ENCODE peak calls at places on chromosome 7, in seven cellular contexts. U, X, B, V, C, W and O are unnamed samples.
A peak's percentile ranks its signal among the peaks of the same experiment; 100 is the strongest.

GRCh38 chr7:14761506-14762296 is 140.8 kb downstream of the DGKB start:
- DNase-seq in W (peak; percentile 86), V (no peak), U (peak; percentile 72), B (peak; percentile 55), C (no peak), X (peak; percentile 87), O (peak; percentile 86)

GRCh38 chr7:33157311-33157710 is 27.9 kb downstream of the BBS9 start:
- DNase-seq in X (peak; percentile 79), W (peak; percentile 19), C (no peak), U (no peak), B (peak; percentile 33), V (no peak), O (peak; percentile 56)

GRCh38 chr7:107865956-107866775 is 24.8 kb upstream of the DLD start:
- DNase-seq in C (no peak), V (no peak), X (no peak), B (no peak), W (no peak), U (no peak), O (peak; percentile 18)

GRCh38 chr7:81583882-81584533 is 185.8 kb downstream of the HGF start:
- DNase-seq in W (peak; percentile 38), V (no peak), X (peak; percentile 86), C (no peak), U (no peak), B (no peak), O (peak; percentile 59)

GRCh38 chr7:24637021-24637420 is 63.8 kb downstream of the PALS2 start:
- DNase-seq in V (no peak), W (peak; percentile 50), B (no peak), U (no peak), C (no peak), X (peak; percentile 22), O (no peak)

GRCh38 chr7:32034052-32034451 is 36.2 kb downstream of the PDE1C start:
- DNase-seq in C (no peak), X (no peak), U (no peak), W (no peak), V (no peak), B (no peak), O (no peak)

GRCh38 chr7:149310113-149310836 is 48.3 kb downstream of the ZNF783 start:
- DNase-seq in W (peak; percentile 72), C (no peak), V (no peak), U (no peak), B (peak; percentile 27), X (peak; percentile 91), O (peak; percentile 85)

GRCh38 chr7:92496876-92497275 is 19.1 kb upstream of the ERVW-1 start:
- DNase-seq in X (peak; percentile 36), V (no peak), W (peak; percentile 41), U (no peak), C (no peak), B (no peak), O (peak; percentile 36)

GRCh38 chr7:55048221-55048859 is 29.5 kb downstream of the EGFR start:
- DNase-seq in C (peak; percentile 50), X (no peak), V (no peak), U (no peak), W (no peak), B (no peak), O (no peak)

GRCh38 chr7:55020481-55020871 is 1.7 kb downstream of the EGFR start:
- DNase-seq in B (no peak), V (no peak), W (peak; percentile 72), U (peak; percentile 80), X (peak; percentile 72), C (peak; percentile 46), O (peak; percentile 59)

GRCh38 chr7:31316876-31317275 is 23.6 kb downstream of the NEUROD6 start:
- DNase-seq in C (no peak), B (no peak), U (no peak), X (no peak), V (no peak), W (no peak), O (no peak)

GRCh38 chr7:66844552-66845381 is 76.3 kb upstream of the TMEM248 start:
- DNase-seq in B (peak; percentile 96), W (peak; percentile 95), V (peak; percentile 98), X (peak; percentile 98), C (peak; percentile 99), U (peak; percentile 100), O (peak; percentile 99)

GRCh38 chr7:66840316-66840715 is 80.7 kb upstream of the TMEM248 start:
- DNase-seq in U (no peak), C (no peak), V (no peak), X (no peak), B (no peak), W (no peak), O (no peak)

GRCh38 chr7:66841898-66842297 is 79.1 kb upstream of the TMEM248 start:
- DNase-seq in U (no peak), C (no peak), V (no peak), B (no peak), W (no peak), X (no peak), O (no peak)

GRCh38 chr7:66847879-66848810 is 72.9 kb upstream of the TMEM248 start:
- DNase-seq in W (peak; percentile 80), C (no peak), V (no peak), U (no peak), X (peak; percentile 69), B (no peak), O (peak; percentile 62)

GRCh38 chr7:66845382-66846095 is 75.5 kb upstream of the TMEM248 start:
- DNase-seq in U (peak; percentile 74), C (no peak), V (no peak), X (no peak), W (no peak), B (no peak), O (peak; percentile 6)
- H3K4me3 ChIP-seq in U (peak overlapping the region; percentile 66), C (peak overlapping the region; percentile 74), V (peak overlapping the region; percentile 90), X (peak overlapping the region; percentile 83), W (peak overlapping the region; percentile 74), B (peak overlapping the region; percentile 83), O (peak overlapping the region; percentile 92)

DNA sequence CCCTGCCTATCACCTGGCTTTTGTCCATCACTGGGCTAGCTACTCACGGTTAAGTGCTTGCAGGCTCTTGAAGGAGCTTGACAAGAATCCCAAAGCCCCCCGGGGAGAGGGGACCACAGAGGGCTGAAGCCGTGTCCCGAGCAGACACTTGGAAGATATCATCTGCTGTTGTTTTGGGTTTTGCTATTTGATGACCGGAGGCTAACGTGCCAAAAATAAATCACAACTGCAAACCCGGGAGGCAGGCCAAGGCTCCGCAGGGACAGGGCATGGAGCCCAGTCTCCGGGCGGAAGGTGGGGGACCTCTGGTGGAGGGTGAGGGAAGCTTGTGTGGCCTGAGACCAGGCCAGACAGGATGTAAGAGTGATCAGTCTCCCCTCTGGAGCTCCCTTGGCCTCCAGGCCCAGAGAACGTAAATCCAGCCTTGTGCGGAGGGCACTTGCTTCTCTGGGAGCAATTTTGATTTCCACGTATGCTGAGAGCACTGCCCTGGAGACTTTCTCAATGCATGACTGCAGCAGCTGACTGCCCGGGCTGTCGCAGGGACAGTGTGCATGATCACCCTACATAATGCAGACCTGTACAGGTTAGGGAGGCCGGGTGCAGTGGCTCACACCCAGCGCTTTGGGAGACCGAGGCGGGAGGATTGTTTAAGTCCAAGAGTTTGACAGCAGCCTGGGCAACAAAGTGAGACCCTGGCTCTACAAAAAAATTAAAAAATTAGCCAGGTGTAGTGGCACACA is at the start of gene PHKG1:
- DNase-seq in U (peak; percentile 94), X (peak; percentile 91), W (peak; percentile 80), V (no peak), B (peak; percentile 87), C (peak; percentile 61), O (peak; percentile 81)
- TF ChIP-seq CTCF in U (peak; percentile 43), X (peak; percentile 77), W (peak; percentile 63), V (no peak), B (peak; percentile 63), C (peak; percentile 21), O (peak; percentile 47)

GRCh38 chr7:112081778-112082177 is 124.4 kb downstream of the DOCK4 start:
- DNase-seq in C (no peak), B (no peak), W (no peak), X (no peak), V (no peak), U (no peak), O (no peak)

GRCh38 chr7:112079122-112079521 is 127.1 kb downstream of the DOCK4 start:
- DNase-seq in C (no peak), X (no peak), U (no peak), B (no peak), W (no peak), V (no peak), O (no peak)

GRCh38 chr7:112079671-112080070 is 126.5 kb downstream of the DOCK4 start:
- DNase-seq in C (no peak), W (peak; percentile 5), V (no peak), U (no peak), B (no peak), X (peak; percentile 34), O (peak; percentile 51)

GRCh38 chr7:112080974-112081373 is 125.2 kb downstream of the DOCK4 start:
- DNase-seq in V (no peak), B (no peak), W (peak; percentile 55), X (no peak), C (no peak), U (no peak), O (no peak)

GRCh38 chr7:112080441-112080840 is 125.8 kb downstream of the DOCK4 start:
- DNase-seq in C (no peak), U (no peak), B (peak; percentile 38), V (no peak), W (peak; percentile 87), X (peak; percentile 93), O (peak; percentile 96)
- H3K4me3 ChIP-seq in C (no peak overlapping the region), U (no peak overlapping the region), B (no peak overlapping the region), V (no peak overlapping the region), W (peak overlapping the region; percentile 16), X (no peak overlapping the region), O (no peak overlapping the region)

GRCh38 chr7:22443370-22444180 is 56.4 kb downstream of the STEAP1B start:
- DNase-seq in V (no peak), B (no peak), C (peak; percentile 74), U (no peak), X (no peak), W (peak; percentile 50), O (no peak)
- TF ChIP-seq CTCF in V (no peak), B (no peak), C (no peak), U (no peak), X (no peak), W (no peak), O (no peak)

GRCh38 chr7:6162331-6162620 is 110.1 kb downstream of the CYTH3 start:
- DNase-seq in B (no peak), V (no peak), W (no peak), X (no peak), C (no peak), U (no peak), O (no peak)
- H3K4me3 ChIP-seq in B (no peak overlapping the region), V (no peak overlapping the region), W (no peak overlapping the region), X (no peak overlapping the region), C (no peak overlapping the region), U (no peak overlapping the region), O (no peak overlapping the region)

DNA sequence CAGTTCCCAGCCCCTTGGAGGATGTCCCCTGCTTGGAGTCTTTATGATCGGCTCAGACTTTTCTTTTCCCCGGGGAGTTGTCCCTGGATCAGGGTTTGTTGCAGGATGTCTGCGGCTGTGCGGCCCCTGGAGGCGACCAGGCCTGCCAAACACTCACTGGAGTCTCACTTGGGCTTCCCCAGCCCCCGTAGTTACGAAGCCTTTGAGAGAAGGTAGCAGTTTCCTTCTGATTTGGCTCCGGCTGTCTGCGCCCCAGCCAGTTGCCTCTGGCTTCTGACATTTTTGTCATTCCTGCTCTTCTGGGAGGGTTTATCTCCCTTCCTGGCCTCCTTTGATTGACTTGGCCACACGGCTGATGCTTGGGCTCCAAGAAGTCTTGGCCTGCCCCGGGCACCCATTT is 16.1 kb downstream of the COL26A1 start:
- DNase-seq in C (no peak), X (peak; percentile 16), B (no peak), V (no peak), W (peak; percentile 22), U (no peak), O (no peak)
- TF ChIP-seq CTCF in C (no peak), X (no peak), B (peak; percentile 12), V (no peak), W (no peak), U (no peak), O (no peak)